ENCODE peak calls at places on chromosomes 4 and X, in nine cellular contexts. One of them, this sample, is unnamed.

GRCh38 chrX:41337140-41337539 is 3.2 kb downstream of the DDX3X start:
- DNase-seq in left ventricle myocardium inferior: no peak
- DNase-seq in naive thymus-derived CD4-positive, alpha-beta T cell: no peak
- DNase-seq in OCI-LY7: no peak
- DNase-seq in suprapubic skin: no peak
- DNase-seq in SJSA1: no peak
- DNase-seq in colonic mucosa: no peak
- DNase-seq in pancreas: no peak
- DNase-seq in fibroblast of lung: no peak
- DNase-seq in this sample: no peak

GRCh38 chr4:129344058-129344457 is 248.1 kb downstream of the C4orf33 start:
- DNase-seq in fibroblast of lung: peak; percentile 11
- DNase-seq in OCI-LY7: peak; percentile 28
- DNase-seq in colonic mucosa: peak; percentile 49
- DNase-seq in pancreas: no peak
- DNase-seq in left ventricle myocardium inferior: no peak
- DNase-seq in naive thymus-derived CD4-positive, alpha-beta T cell: no peak
- DNase-seq in SJSA1: no peak
- DNase-seq in suprapubic skin: no peak
- DNase-seq in this sample: no peak

GRCh38 chrX:87664381-87664780 is 146.8 kb downstream of the KLHL4 start:
- DNase-seq in fibroblast of lung: peak; percentile 14
- DNase-seq in suprapubic skin: no peak
- DNase-seq in SJSA1: no peak
- DNase-seq in colonic mucosa: no peak
- DNase-seq in naive thymus-derived CD4-positive, alpha-beta T cell: no peak
- DNase-seq in left ventricle myocardium inferior: no peak
- DNase-seq in pancreas: no peak
- DNase-seq in OCI-LY7: peak; percentile 0
- DNase-seq in this sample: no peak

GRCh38 chr4:155705664-155706063 is 39.0 kb downstream of the GUCY1A1 start:
- DNase-seq in SJSA1: no peak
- DNase-seq in naive thymus-derived CD4-positive, alpha-beta T cell: no peak
- DNase-seq in OCI-LY7: no peak
- DNase-seq in left ventricle myocardium inferior: no peak
- DNase-seq in fibroblast of lung: peak; percentile 84
- DNase-seq in suprapubic skin: no peak
- DNase-seq in pancreas: no peak
- DNase-seq in colonic mucosa: no peak
- DNase-seq in this sample: no peak

GRCh38 chr4:8191136-8191747 is 7.8 kb upstream of the SH3TC1 start:
- DNase-seq in left ventricle myocardium inferior: peak; percentile 73
- DNase-seq in pancreas: no peak
- DNase-seq in SJSA1: peak; percentile 77
- DNase-seq in OCI-LY7: no peak
- DNase-seq in naive thymus-derived CD4-positive, alpha-beta T cell: no peak
- DNase-seq in colonic mucosa: no peak
- DNase-seq in fibroblast of lung: peak; percentile 77
- DNase-seq in suprapubic skin: peak; percentile 86
- DNase-seq in this sample: peak; percentile 83

GRCh38 chrX:134551365-134552095 is 91.6 kb downstream of the HPRT1 start:
- DNase-seq in fibroblast of lung: peak; percentile 65
- DNase-seq in OCI-LY7: no peak
- DNase-seq in SJSA1: no peak
- DNase-seq in left ventricle myocardium inferior: no peak
- DNase-seq in colonic mucosa: no peak
- DNase-seq in suprapubic skin: no peak
- DNase-seq in naive thymus-derived CD4-positive, alpha-beta T cell: no peak
- DNase-seq in pancreas: no peak
- DNase-seq in this sample: no peak

GRCh38 chrX:102154218-102154860 is 1.4 kb downstream of the BEX5 start:
- DNase-seq in OCI-LY7: no peak
- DNase-seq in pancreas: no peak
- DNase-seq in suprapubic skin: no peak
- DNase-seq in fibroblast of lung: no peak
- DNase-seq in colonic mucosa: peak; percentile 17
- DNase-seq in left ventricle myocardium inferior: no peak
- DNase-seq in SJSA1: no peak
- DNase-seq in naive thymus-derived CD4-positive, alpha-beta T cell: no peak
- DNase-seq in this sample: no peak

GRCh38 chrX:107482046-107482445 is 32.6 kb downstream of the FRMPD3 start:
- DNase-seq in pancreas: no peak
- DNase-seq in fibroblast of lung: peak; percentile 7
- DNase-seq in colonic mucosa: no peak
- DNase-seq in naive thymus-derived CD4-positive, alpha-beta T cell: no peak
- DNase-seq in SJSA1: no peak
- DNase-seq in left ventricle myocardium inferior: no peak
- DNase-seq in suprapubic skin: no peak
- DNase-seq in OCI-LY7: no peak
- DNase-seq in this sample: no peak

GRCh38 chr4:8707045-8707781 is 114.6 kb downstream of the CPZ start:
- DNase-seq in fibroblast of lung: no peak
- DNase-seq in left ventricle myocardium inferior: peak; percentile 5
- DNase-seq in pancreas: peak; percentile 40
- DNase-seq in suprapubic skin: peak; percentile 69
- DNase-seq in naive thymus-derived CD4-positive, alpha-beta T cell: no peak
- DNase-seq in SJSA1: no peak
- DNase-seq in colonic mucosa: no peak
- DNase-seq in OCI-LY7: no peak
- DNase-seq in this sample: peak; percentile 6

GRCh38 chr4:140691369-140691768 is 64.8 kb downstream of the TBC1D9 start:
- DNase-seq in pancreas: no peak
- DNase-seq in fibroblast of lung: peak; percentile 30
- DNase-seq in suprapubic skin: no peak
- DNase-seq in naive thymus-derived CD4-positive, alpha-beta T cell: no peak
- DNase-seq in colonic mucosa: no peak
- DNase-seq in left ventricle myocardium inferior: no peak
- DNase-seq in SJSA1: no peak
- DNase-seq in OCI-LY7: no peak
- DNase-seq in this sample: no peak

GRCh38 chrX:119690921-119691716 is 1.8 kb downstream of the SEPTIN6 start:
- DNase-seq in OCI-LY7: no peak
- DNase-seq in colonic mucosa: no peak
- DNase-seq in pancreas: no peak
- DNase-seq in suprapubic skin: no peak
- DNase-seq in left ventricle myocardium inferior: no peak
- DNase-seq in fibroblast of lung: peak; percentile 52
- DNase-seq in SJSA1: no peak
- DNase-seq in naive thymus-derived CD4-positive, alpha-beta T cell: peak; percentile 32
- DNase-seq in this sample: peak; percentile 30

GRCh38 chrX:20455001-20455400 is 188.3 kb upstream of the RPS6KA3 start:
- DNase-seq in left ventricle myocardium inferior: no peak
- DNase-seq in colonic mucosa: no peak
- DNase-seq in SJSA1: no peak
- DNase-seq in OCI-LY7: no peak
- DNase-seq in suprapubic skin: no peak
- DNase-seq in fibroblast of lung: no peak
- DNase-seq in pancreas: no peak
- DNase-seq in naive thymus-derived CD4-positive, alpha-beta T cell: no peak
- DNase-seq in this sample: no peak
- H3K4me1 ChIP-seq in left ventricle myocardium inferior: no peaks in the 10 kb centered on the region
- H3K4me1 ChIP-seq in colonic mucosa: no peaks in the 10 kb centered on the region
- H3K4me1 ChIP-seq in SJSA1: peaks cover 21% of the 10 kb centered on the region
- H3K4me1 ChIP-seq in OCI-LY7: no peaks in the 10 kb centered on the region
- H3K4me1 ChIP-seq in suprapubic skin: no peaks in the 10 kb centered on the region
- H3K4me1 ChIP-seq in fibroblast of lung: peaks cover 2% of the 10 kb centered on the region
- H3K4me1 ChIP-seq in pancreas: no peaks in the 10 kb centered on the region
- H3K4me1 ChIP-seq in naive thymus-derived CD4-positive, alpha-beta T cell: peaks cover 16% of the 10 kb centered on the region
- H3K4me1 ChIP-seq in this sample: no peaks in the 10 kb centered on the region

DNA sequence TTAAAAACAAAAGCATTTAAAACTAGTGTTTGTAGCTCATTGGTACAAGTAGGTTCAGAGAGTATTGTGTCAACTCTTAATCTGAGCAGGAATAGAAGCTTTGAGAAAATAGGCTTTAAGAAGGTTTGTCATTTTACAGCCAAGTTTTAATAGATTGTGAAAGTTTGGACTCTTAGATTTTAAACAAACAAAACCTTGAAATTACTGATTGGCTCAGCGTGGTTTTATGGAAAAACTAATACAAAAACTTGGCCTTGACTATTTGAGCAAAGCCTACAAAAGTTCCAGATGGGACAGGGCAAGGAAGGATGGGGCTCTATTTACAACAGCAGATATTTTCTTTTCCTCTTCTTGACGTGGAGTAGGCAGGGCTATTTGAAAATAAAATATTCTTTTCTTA is 16.5 kb downstream of the ZFX start:
- DNase-seq in SJSA1: no peak
- DNase-seq in left ventricle myocardium inferior: no peak
- DNase-seq in OCI-LY7: no peak
- DNase-seq in fibroblast of lung: no peak
- DNase-seq in pancreas: no peak
- DNase-seq in colonic mucosa: no peak
- DNase-seq in suprapubic skin: no peak
- DNase-seq in naive thymus-derived CD4-positive, alpha-beta T cell: no peak
- DNase-seq in this sample: no peak
- H3K4me1 ChIP-seq in SJSA1: peaks cover 5% of the 10 kb centered on the region
- H3K4me1 ChIP-seq in left ventricle myocardium inferior: peaks cover 71% of the 10 kb centered on the region
- H3K4me1 ChIP-seq in OCI-LY7: peaks cover 35% of the 10 kb centered on the region
- H3K4me1 ChIP-seq in fibroblast of lung: no peaks in the 10 kb centered on the region
- H3K4me1 ChIP-seq in pancreas: peaks cover 42% of the 10 kb centered on the region
- H3K4me1 ChIP-seq in colonic mucosa: peaks cover 4% of the 10 kb centered on the region
- H3K4me1 ChIP-seq in suprapubic skin: peaks cover 11% of the 10 kb centered on the region
- H3K4me1 ChIP-seq in naive thymus-derived CD4-positive, alpha-beta T cell: peaks cover 11% of the 10 kb centered on the region
- H3K4me1 ChIP-seq in this sample: no peaks in the 10 kb centered on the region

GRCh38 chr4:15675363-15675762 is 6.3 kb upstream of the FAM200B start:
- DNase-seq in left ventricle myocardium inferior: no peak
- DNase-seq in pancreas: no peak
- DNase-seq in colonic mucosa: no peak
- DNase-seq in SJSA1: no peak
- DNase-seq in fibroblast of lung: no peak
- DNase-seq in naive thymus-derived CD4-positive, alpha-beta T cell: no peak
- DNase-seq in suprapubic skin: no peak
- DNase-seq in OCI-LY7: peak; percentile 49
- DNase-seq in this sample: no peak
- H3K4me1 ChIP-seq in left ventricle myocardium inferior: no peaks in the 10 kb centered on the region
- H3K4me1 ChIP-seq in pancreas: no peaks in the 10 kb centered on the region
- H3K4me1 ChIP-seq in colonic mucosa: no peaks in the 10 kb centered on the region
- H3K4me1 ChIP-seq in SJSA1: peaks cover 6% of the 10 kb centered on the region
- H3K4me1 ChIP-seq in fibroblast of lung: peaks cover 13% of the 10 kb centered on the region
- H3K4me1 ChIP-seq in naive thymus-derived CD4-positive, alpha-beta T cell: no peaks in the 10 kb centered on the region
- H3K4me1 ChIP-seq in suprapubic skin: no peaks in the 10 kb centered on the region
- H3K4me1 ChIP-seq in OCI-LY7: peaks cover 83% of the 10 kb centered on the region
- H3K4me1 ChIP-seq in this sample: no peaks in the 10 kb centered on the region

DNA sequence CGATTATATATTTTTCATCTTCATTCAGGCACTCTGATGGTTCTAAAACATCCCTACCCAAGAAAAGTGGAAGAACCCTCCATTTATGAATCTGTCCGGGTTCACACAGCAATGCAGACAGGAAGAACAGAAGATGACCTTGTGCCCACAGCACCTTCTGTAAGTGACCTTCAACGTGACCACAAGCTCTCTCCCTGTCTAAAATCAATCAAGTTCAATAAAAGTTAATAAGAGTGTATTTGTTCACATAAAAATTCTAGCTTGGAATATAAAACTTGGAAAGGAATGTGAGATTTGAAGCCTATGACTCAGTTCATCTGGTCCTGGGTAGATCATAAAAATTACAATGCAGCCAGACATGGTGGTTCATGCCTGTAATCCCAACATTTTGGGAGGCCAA is 36.6 kb downstream of the DAPP1 start:
- DNase-seq in colonic mucosa: no peak
- DNase-seq in SJSA1: no peak
- DNase-seq in left ventricle myocardium inferior: no peak
- DNase-seq in suprapubic skin: no peak
- DNase-seq in OCI-LY7: no peak
- DNase-seq in naive thymus-derived CD4-positive, alpha-beta T cell: no peak
- DNase-seq in pancreas: no peak
- DNase-seq in fibroblast of lung: no peak
- DNase-seq in this sample: no peak
- H3K4me1 ChIP-seq in colonic mucosa: no peaks in the 10 kb centered on the region
- H3K4me1 ChIP-seq in SJSA1: no peaks in the 10 kb centered on the region
- H3K4me1 ChIP-seq in left ventricle myocardium inferior: no peaks in the 10 kb centered on the region
- H3K4me1 ChIP-seq in suprapubic skin: no peaks in the 10 kb centered on the region
- H3K4me1 ChIP-seq in OCI-LY7: peaks cover 34% of the 10 kb centered on the region
- H3K4me1 ChIP-seq in naive thymus-derived CD4-positive, alpha-beta T cell: peaks cover 8% of the 10 kb centered on the region
- H3K4me1 ChIP-seq in pancreas: no peaks in the 10 kb centered on the region
- H3K4me1 ChIP-seq in fibroblast of lung: no peaks in the 10 kb centered on the region
- H3K4me1 ChIP-seq in this sample: no peaks in the 10 kb centered on the region

DNA sequence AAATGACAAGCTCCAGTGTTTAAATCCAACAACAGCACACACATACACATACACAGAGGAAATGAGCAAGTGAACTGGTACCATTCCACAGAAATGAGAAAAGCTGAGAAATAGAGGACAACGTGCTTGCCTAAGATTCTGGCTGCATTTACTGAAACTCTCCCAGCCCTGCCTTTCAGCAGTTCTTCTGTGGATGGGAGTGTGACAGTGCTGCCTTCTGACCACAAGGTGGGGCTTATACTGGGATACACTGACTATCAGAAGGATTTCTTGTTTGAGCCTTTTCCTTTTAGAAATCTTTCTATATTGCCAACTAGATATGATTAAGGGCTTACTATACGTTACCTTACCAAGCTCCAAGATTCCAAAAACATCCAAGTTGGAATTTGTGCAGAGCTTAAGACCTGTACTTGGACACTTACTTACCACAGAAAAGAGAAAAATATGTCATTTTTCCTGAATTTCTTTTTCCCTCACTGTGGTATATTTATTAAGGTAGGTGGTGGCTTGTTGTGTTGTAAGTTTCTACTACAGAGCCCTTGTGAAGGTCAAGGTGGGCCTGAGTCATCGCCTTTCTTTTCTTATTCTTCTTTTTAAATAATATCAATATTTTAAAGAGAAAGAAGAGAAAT is 10.7 kb upstream of the CXCL8 start:
- DNase-seq in suprapubic skin: peak; percentile 80
- DNase-seq in pancreas: no peak
- DNase-seq in fibroblast of lung: peak; percentile 69
- DNase-seq in naive thymus-derived CD4-positive, alpha-beta T cell: no peak
- DNase-seq in colonic mucosa: peak; percentile 73
- DNase-seq in SJSA1: peak; percentile 68
- DNase-seq in left ventricle myocardium inferior: peak; percentile 62
- DNase-seq in OCI-LY7: peak; percentile 42
- DNase-seq in this sample: peak; percentile 67
- H3K4me1 ChIP-seq in suprapubic skin: peaks cover 16% of the 10 kb centered on the region
- H3K4me1 ChIP-seq in pancreas: peaks cover 7% of the 10 kb centered on the region
- H3K4me1 ChIP-seq in fibroblast of lung: peaks cover 7% of the 10 kb centered on the region
- H3K4me1 ChIP-seq in naive thymus-derived CD4-positive, alpha-beta T cell: no peaks in the 10 kb centered on the region
- H3K4me1 ChIP-seq in colonic mucosa: no peaks in the 10 kb centered on the region
- H3K4me1 ChIP-seq in SJSA1: peaks cover 63% of the 10 kb centered on the region
- H3K4me1 ChIP-seq in left ventricle myocardium inferior: peaks cover 40% of the 10 kb centered on the region
- H3K4me1 ChIP-seq in OCI-LY7: no peaks in the 10 kb centered on the region
- H3K4me1 ChIP-seq in this sample: no peaks in the 10 kb centered on the region

DNA sequence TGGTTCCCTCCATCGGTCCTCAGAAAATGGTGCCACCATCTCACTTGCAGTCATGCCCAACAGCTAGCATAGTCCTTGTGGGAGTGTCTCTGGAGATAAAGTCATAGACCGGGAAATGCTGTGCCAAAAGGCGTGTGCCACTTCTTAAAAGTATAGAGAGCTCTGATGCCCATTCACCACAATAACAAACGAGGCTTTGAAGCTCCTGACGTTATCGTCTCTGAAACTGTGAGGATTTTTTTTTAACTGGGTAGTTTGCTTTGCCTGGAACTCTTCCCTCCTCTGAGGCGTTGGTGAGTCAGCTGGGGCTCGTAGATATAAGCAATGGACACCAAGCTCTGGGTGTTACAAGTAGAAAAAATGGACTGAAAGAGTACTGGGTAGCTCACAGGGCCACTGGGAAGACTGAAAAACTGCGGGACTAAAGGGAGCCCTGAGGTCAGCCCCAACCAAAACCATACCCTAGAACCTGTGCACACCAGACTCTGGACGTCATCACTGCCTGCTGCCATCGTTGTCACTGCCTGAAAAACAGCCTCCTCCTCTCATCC is 89.4 kb upstream of the TRIM2 start:
- DNase-seq in left ventricle myocardium inferior: no peak
- DNase-seq in pancreas: no peak
- DNase-seq in OCI-LY7: no peak
- DNase-seq in naive thymus-derived CD4-positive, alpha-beta T cell: peak; percentile 32
- DNase-seq in fibroblast of lung: peak; percentile 89
- DNase-seq in colonic mucosa: no peak
- DNase-seq in SJSA1: peak; percentile 60
- DNase-seq in suprapubic skin: no peak
- DNase-seq in this sample: no peak
- H3K4me1 ChIP-seq in left ventricle myocardium inferior: peaks cover 5% of the 10 kb centered on the region
- H3K4me1 ChIP-seq in pancreas: peaks cover 7% of the 10 kb centered on the region
- H3K4me1 ChIP-seq in OCI-LY7: peaks cover 20% of the 10 kb centered on the region
- H3K4me1 ChIP-seq in naive thymus-derived CD4-positive, alpha-beta T cell: peaks cover 43% of the 10 kb centered on the region
- H3K4me1 ChIP-seq in fibroblast of lung: peaks cover 10% of the 10 kb centered on the region
- H3K4me1 ChIP-seq in colonic mucosa: peaks cover 5% of the 10 kb centered on the region
- H3K4me1 ChIP-seq in SJSA1: peaks cover 21% of the 10 kb centered on the region
- H3K4me1 ChIP-seq in suprapubic skin: peaks cover 18% of the 10 kb centered on the region
- H3K4me1 ChIP-seq in this sample: no peaks in the 10 kb centered on the region

This sample was measured in right lobe of liver.